ENCODE peak calls at places on chromosomes 12 and 14, in nine cellular contexts. C is endothelial cell of umbilical vein; A is upper lobe of right lung; N is CD4-positive, alpha-beta T cell; B is CD8-positive, alpha-beta memory T cell; E is stomach; S is IMR-90; T is iPS DF 6.9; V is astrocyte. U is an unnamed sample.
A peak's percentile ranks its signal among the peaks of the same experiment; 100 is the strongest.

GRCh38 chr12:95789126-95790024 is 1.2 kb downstream of the NTN4 start:
- DNase-seq in A (peak; percentile 72), S (peak; percentile 13), V (no peak), E (peak; percentile 51), C (no peak), B (no peak), T (no peak), N (no peak), U (peak; percentile 58)

GRCh38 chr12:45613306-45613705 is 116.2 kb upstream of the ARID2 start:
- DNase-seq in C (no peak), S (peak; percentile 84), A (no peak), T (no peak), B (no peak), N (no peak), E (no peak), V (peak; percentile 43), U (no peak)

GRCh38 chr14:69342928-69343525 is 55.1 kb downstream of the ERH start:
- DNase-seq in T (no peak), C (no peak), S (no peak), B (no peak), A (no peak), V (no peak), E (peak; percentile 64), N (no peak), U (peak; percentile 47)

GRCh38 chr12:51635371-51635770 is 44.3 kb downstream of the SCN8A start:
- DNase-seq in C (no peak), B (no peak), E (no peak), N (no peak), V (peak; percentile 50), A (no peak), T (no peak), S (peak; percentile 20), U (peak; percentile 62)

GRCh38 chr12:93377252-93377542 is 528 bp upstream of the NUDT4 start:
- DNase-seq in S (no peak), A (no peak), T (no peak), E (no peak), C (no peak), B (peak; percentile 10), N (no peak), V (no peak), U (no peak)

GRCh38 chr12:11727133-11727664 is 77.7 kb downstream of the ETV6 start:
- DNase-seq in N (peak; percentile 43), B (peak; percentile 58), S (no peak), A (no peak), C (no peak), T (no peak), E (no peak), V (no peak), U (no peak)

GRCh38 chr12:80412343-80412953 is 31.6 kb upstream of the PTPRQ start:
- DNase-seq in E (no peak), V (peak; percentile 34), B (no peak), A (no peak), T (peak; percentile 16), N (no peak), S (peak; percentile 69), C (peak; percentile 56), U (no peak)

GRCh38 chr12:75725505-75726120 is 214.2 kb upstream of the KRR1 start:
- DNase-seq in C (peak; percentile 54), V (peak; percentile 71), T (no peak), S (peak; percentile 74), B (no peak), N (no peak), A (no peak), E (no peak), U (no peak)

GRCh38 chr12:109273354-109273753 is 35.7 kb downstream of the FOXN4 start:
- DNase-seq in V (no peak), S (no peak), C (no peak), T (no peak), N (no peak), E (no peak), B (no peak), A (no peak), U (peak; percentile 60)

GRCh38 chr14:59262717-59263469 is 74.4 kb downstream of the DAAM1 start:
- DNase-seq in N (no peak), B (no peak), S (no peak), C (peak; percentile 21), A (no peak), V (no peak), E (no peak), T (no peak), U (no peak)

GRCh38 chr12:122022393-122023338 is 982 bp downstream of the BCL7A start:
- DNase-seq in S (no peak), B (peak; percentile 50), E (peak; percentile 31), V (no peak), N (peak; percentile 24), A (peak; percentile 73), C (no peak), T (no peak), U (peak; percentile 95)

GRCh38 chr14:60649815-60650381 is 621 bp upstream of the SIX1 start:
- DNase-seq in E (no peak), A (no peak), T (no peak), C (no peak), S (peak; percentile 60), N (no peak), V (no peak), B (no peak), U (peak; percentile 89)

GRCh38 chr14:73589128-73589527 is 2.5 kb upstream of the ACOT4 start:
- DNase-seq in A (no peak), S (no peak), T (no peak), E (no peak), V (no peak), B (no peak), C (no peak), N (no peak), U (no peak)

GRCh38 chr12:130104596-130105253 is 57.5 kb upstream of the FZD10 start:
- DNase-seq in B (no peak), T (no peak), S (no peak), N (no peak), C (no peak), V (no peak), E (no peak), A (no peak), U (no peak)

GRCh38 chr14:50026396-50026795 is 90.0 kb downstream of the VCPKMT start:
- DNase-seq in E (no peak), T (no peak), C (no peak), B (no peak), A (no peak), N (no peak), V (no peak), S (no peak), U (no peak)

GRCh38 chr14:98754343-98755025 is 517.5 kb downstream of the BCL11B start:
- DNase-seq in T (no peak), V (peak; percentile 11), A (no peak), B (no peak), E (no peak), S (no peak), C (no peak), N (no peak), U (no peak)

GRCh38 chr12:24991209-24992049 is 42.5 kb upstream of the BCAT1 start:
- DNase-seq in E (no peak), S (peak; percentile 75), A (no peak), C (peak; percentile 74), T (peak; percentile 13), N (no peak), B (peak; percentile 59), V (peak; percentile 32), U (peak; percentile 85)

GRCh38 chr14:28751467-28752058 is 15.0 kb upstream of the FOXG1 start:
- DNase-seq in B (no peak), C (peak; percentile 50), E (peak; percentile 39), V (peak; percentile 39), S (peak; percentile 49), N (no peak), A (no peak), T (no peak), U (no peak)

GRCh38 chr12:49536526-49537195 is 2.2 kb upstream of the KCNH3 start:
- DNase-seq in E (peak; percentile 14), N (no peak), V (no peak), T (no peak), S (no peak), B (no peak), A (no peak), C (no peak), U (peak; percentile 50)

GRCh38 chr12:110301065-110301806 is 20.2 kb downstream of the ATP2A2 start:
- DNase-seq in N (no peak), A (no peak), E (no peak), S (no peak), T (no peak), C (peak; percentile 43), V (no peak), B (no peak), U (no peak)
- H3K27ac ChIP-seq in N (no peak overlapping the region), A (no peak overlapping the region), E (no peak overlapping the region), S (peak overlapping the region; percentile 34), T (no peak overlapping the region), C (peak overlapping the region; percentile 30), V (no peak overlapping the region), B (no peak overlapping the region), U (peak overlapping the region; percentile 43)

GRCh38 chr12:26011099-26011498 is 52.6 kb downstream of the RASSF8 start:
- DNase-seq in C (no peak), B (no peak), A (no peak), N (no peak), T (no peak), E (no peak), S (peak; percentile 92), V (peak; percentile 89), U (peak; percentile 45)
- H3K27ac ChIP-seq in C (peak overlapping the region; percentile 45), B (no peak overlapping the region), A (peak overlapping the region; percentile 25), N (no peak overlapping the region), T (no peak overlapping the region), E (peak overlapping the region; percentile 77), S (no peak overlapping the region), V (peak overlapping the region; percentile 35), U (peak overlapping the region; percentile 91)

GRCh38 chr12:47097276-47097896 is 17.6 kb upstream of the AMIGO2 start:
- DNase-seq in S (peak; percentile 62), V (peak; percentile 29), N (no peak), T (no peak), E (no peak), B (no peak), A (no peak), C (no peak), U (no peak)
- H3K27ac ChIP-seq in S (peak overlapping the region; percentile 19), V (peak overlapping the region; percentile 96), N (no peak overlapping the region), T (no peak overlapping the region), E (no peak overlapping the region), B (no peak overlapping the region), A (no peak overlapping the region), C (no peak overlapping the region), U (peak overlapping the region; percentile 83)

GRCh38 chr12:3097186-3097804 is 20.1 kb downstream of the TSPAN9 start:
- DNase-seq in S (peak; percentile 75), V (peak; percentile 47), B (no peak), T (no peak), C (peak; percentile 87), N (no peak), E (peak; percentile 64), A (peak; percentile 74), U (peak; percentile 96)

GRCh38 chr12:3099146-3099545 is 22.0 kb downstream of the TSPAN9 start:
- DNase-seq in B (no peak), A (no peak), T (no peak), E (no peak), V (no peak), S (no peak), C (no peak), N (no peak), U (no peak)

GRCh38 chr12:3101309-3102022 is 24.3 kb downstream of the TSPAN9 start:
- DNase-seq in B (no peak), V (peak; percentile 59), C (no peak), S (peak; percentile 57), A (no peak), T (no peak), N (no peak), E (no peak), U (peak; percentile 73)

GRCh38 chr12:3097836-3098235 is 20.7 kb downstream of the TSPAN9 start:
- DNase-seq in E (no peak), T (no peak), N (no peak), C (no peak), V (no peak), A (no peak), S (no peak), B (no peak), U (no peak)

GRCh38 chr12:3098436-3098835 is 21.3 kb downstream of the TSPAN9 start:
- DNase-seq in V (no peak), N (no peak), S (no peak), A (no peak), E (no peak), B (no peak), C (peak; percentile 51), T (no peak), U (peak; percentile 53)
- H3K27ac ChIP-seq in V (no peak overlapping the region), N (no peak overlapping the region), S (no peak overlapping the region), A (peak overlapping the region; percentile 66), E (peak overlapping the region; percentile 75), B (no peak overlapping the region), C (peak overlapping the region; percentile 73), T (no peak overlapping the region), U (no peak overlapping the region)